ENCODE peak calls at places on chromosomes 13 and 19, in nine cellular contexts. C, P, G, E, U, M, V, S and H are unnamed samples.
A peak's percentile ranks its signal among the peaks of the same experiment; 100 is the strongest.

GRCh38 chr13:19153782-19154450 is 27.7 kb downstream of the TUBA3C start:
- DNase-seq in V (no peak), E (no peak), C (no peak), M (no peak), U (no peak), G (no peak), P (no peak), S (no peak), H (no peak)

GRCh38 chr19:3398114-3398899 is 31.9 kb downstream of the NFIC start:
- DNase-seq in C (no peak), P (no peak), V (peak; percentile 91), M (peak; percentile 82), S (no peak), G (no peak), E (no peak), U (peak; percentile 82), H (no peak)

GRCh38 chr19:18292460-18292809 is 11.0 kb upstream of the JUND start:
- DNase-seq in M (no peak), E (no peak), U (no peak), S (no peak), G (no peak), C (no peak), P (no peak), V (no peak), H (no peak)

GRCh38 chr13:84470528-84470927 is 588.3 kb upstream of the SLITRK1 start:
- DNase-seq in U (no peak), G (no peak), P (no peak), E (no peak), V (no peak), S (no peak), M (no peak), C (no peak), H (no peak)

GRCh38 chr13:111115841-111116500 is 861 bp downstream of the ARHGEF7 start:
- DNase-seq in U (peak; percentile 78), S (peak; percentile 34), G (no peak), V (no peak), C (no peak), E (no peak), P (peak; percentile 91), M (no peak), H (no peak)

GRCh38 chr19:33201886-33202545 is 7.9 kb downstream of the LRP3 start:
- DNase-seq in U (no peak), G (no peak), P (no peak), M (no peak), E (no peak), C (no peak), V (no peak), S (no peak), H (no peak)

GRCh38 chr13:49927755-49928154 is 8.4 kb downstream of the SPRYD7 start:
- DNase-seq in P (peak; percentile 72), E (peak; percentile 71), U (no peak), C (no peak), M (no peak), G (no peak), V (no peak), S (peak; percentile 98), H (no peak)

GRCh38 chr19:36528921-36529518 is 949 bp upstream of the ZNF260 start:
- DNase-seq in C (peak; percentile 19), G (no peak), U (no peak), S (no peak), E (no peak), P (no peak), M (no peak), V (no peak), H (no peak)

GRCh38 chr19:46955813-46956371 is 63.7 kb upstream of the NPAS1 start:
- DNase-seq in G (no peak), P (no peak), E (no peak), U (no peak), M (no peak), V (no peak), S (no peak), C (no peak), H (no peak)

GRCh38 chr13:112341976-112342735 is 34.0 kb upstream of the SPACA7 start:
- DNase-seq in S (no peak), U (no peak), P (no peak), G (no peak), E (no peak), V (no peak), M (no peak), C (no peak), H (no peak)

GRCh38 chr13:31035162-31035951 is 102.9 kb downstream of the TEX26 start:
- DNase-seq in E (no peak), C (no peak), M (no peak), S (peak; percentile 56), V (no peak), U (peak; percentile 29), P (peak; percentile 57), G (no peak), H (no peak)

GRCh38 chr19:4582980-4583842 is 23.7 kb upstream of the SEMA6B start:
- DNase-seq in G (no peak), P (no peak), U (no peak), S (no peak), M (no peak), C (no peak), E (peak; percentile 72), V (no peak), H (no peak)

GRCh38 chr13:99981115-99982020 is at the start of gene ZIC2:
- DNase-seq in M (no peak), G (peak; percentile 90), V (no peak), U (no peak), P (peak; percentile 24), S (peak; percentile 30), C (no peak), E (no peak), H (no peak)

GRCh38 chr13:72097568-72097967 is 230.6 kb upstream of the DACH1 start:
- DNase-seq in C (no peak), S (no peak), E (peak; percentile 7), U (no peak), P (no peak), G (no peak), V (no peak), M (no peak), H (no peak)

GRCh38 chr19:54102421-54103169 is at the start of gene NDUFA3:
- DNase-seq in S (peak; percentile 90), M (peak; percentile 96), E (peak; percentile 97), C (peak; percentile 95), P (peak; percentile 98), G (peak; percentile 96), V (peak; percentile 97), U (peak; percentile 97), H (peak; percentile 95)

GRCh38 chr19:47111081-47111589 is 2.4 kb downstream of the ZC3H4 start:
- DNase-seq in V (no peak), S (no peak), G (no peak), P (no peak), E (peak; percentile 20), C (no peak), M (no peak), U (peak; percentile 34), H (no peak)

GRCh38 chr19:10766681-10767201 is 48.9 kb downstream of the DNM2 start:
- DNase-seq in U (no peak), M (no peak), G (peak; percentile 73), P (peak; percentile 48), V (peak; percentile 80), S (peak; percentile 26), C (no peak), E (peak; percentile 32), H (no peak)

GRCh38 chr13:43132911-43133310 is 109.5 kb downstream of the DNAJC15 start:
- DNase-seq in V (no peak), E (peak; percentile 22), C (no peak), P (no peak), G (peak; percentile 35), S (no peak), M (no peak), U (no peak), H (peak; percentile 65)

GRCh38 chr19:17058236-17058635 is 17.0 kb downstream of the HAUS8 start:
- DNase-seq in P (peak; percentile 57), G (no peak), S (peak; percentile 23), V (no peak), U (no peak), M (no peak), C (no peak), E (peak; percentile 47), H (no peak)

GRCh38 chr13:33363328-33363727 is 77.8 kb upstream of the STARD13 start:
- DNase-seq in U (no peak), V (no peak), P (no peak), G (no peak), S (no peak), E (no peak), C (peak; percentile 23), M (no peak), H (no peak)

GRCh38 chr19:54248016-54248601 is 5.5 kb upstream of the LILRA6 start:
- DNase-seq in C (no peak), U (peak; percentile 33), V (no peak), M (no peak), S (no peak), P (peak; percentile 33), G (no peak), E (peak; percentile 7), H (no peak)

GRCh38 chr19:6509118-6509971 is 7.2 kb upstream of the TUBB4A start:
- DNase-seq in G (no peak), E (no peak), S (no peak), U (no peak), C (no peak), P (no peak), V (peak; percentile 85), M (peak; percentile 77), H (no peak)

GRCh38 chr19:2798733-2799132 is 13.4 kb downstream of the THOP1 start:
- DNase-seq in U (peak; percentile 79), V (no peak), E (no peak), G (no peak), S (no peak), C (no peak), P (peak; percentile 23), M (no peak), H (no peak)

GRCh38 chr19:16180611-16181010 is 4.6 kb upstream of the FAM32A start:
- DNase-seq in V (no peak), P (peak; percentile 77), M (no peak), E (peak; percentile 76), S (peak; percentile 80), C (no peak), G (no peak), U (no peak), H (no peak)

GRCh38 chr19:47813304-47813994 is 8.3 kb upstream of the CRX start:
- DNase-seq in M (no peak), U (peak; percentile 65), E (peak; percentile 46), G (peak; percentile 27), C (no peak), V (peak; percentile 84), S (no peak), P (peak; percentile 54), H (no peak)

GRCh38 chr13:94966380-94966779 is 254.0 kb upstream of the SOX21 start:
- DNase-seq in U (no peak), P (no peak), C (no peak), E (no peak), G (peak; percentile 82), M (no peak), S (no peak), V (no peak), H (no peak)

GRCh38 chr19:21328402-21328801 is 808 bp downstream of the ZNF708 start:
- DNase-seq in U (no peak), V (no peak), E (no peak), P (no peak), M (no peak), S (no peak), C (no peak), G (peak; percentile 18), H (no peak)

GRCh38 chr13:30153871-30154426 is 153.4 kb downstream of the KATNAL1 start:
- DNase-seq in C (no peak), S (no peak), U (no peak), V (no peak), G (no peak), E (no peak), P (no peak), M (no peak), H (no peak)

GRCh38 chr19:7987084-7987768 is 18.2 kb downstream of the ELAVL1 start:
- DNase-seq in M (no peak), V (no peak), U (no peak), E (no peak), S (no peak), P (no peak), G (no peak), C (no peak), H (no peak)

GRCh38 chr13:67224148-67224846 is 5.8 kb downstream of the PCDH9 start:
- DNase-seq in M (peak; percentile 75), E (peak; percentile 80), P (peak; percentile 83), C (no peak), G (peak; percentile 81), U (peak; percentile 66), V (peak; percentile 85), S (peak; percentile 68), H (no peak)

GRCh38 chr13:23433171-23434153 is at the start of gene SACS:
- DNase-seq in S (peak; percentile 69), P (peak; percentile 19), U (peak; percentile 18), V (peak; percentile 39), E (peak; percentile 75), C (no peak), G (peak; percentile 54), M (peak; percentile 38), H (no peak)